ENCODE peak calls at places on chromosomes 16 and 17, in five cellular contexts. W is heart left ventricle, G is body of pancreas, T is breast epithelium, V is uterus. L is an unnamed sample. For H3K27me3, the result is how much of the 10 kb centered on the place peaks cover.

GRCh38 chr17:924711-925480 is 54.7 kb downstream of the NXN start:
- DNase-seq in G (no peak), T (no peak), W (no peak), V (no peak), L (peak)

GRCh38 chr17:46193246-46193625 is at the start of gene KANSL1:
- DNase-seq in T (peak), W (peak), V (peak), G (peak), L (peak)

GRCh38 chr17:4940625-4941021 is 555 bp downstream of the RNF167 start:
- DNase-seq in G (no peak), T (no peak), W (no peak), V (no peak), L (no peak)

GRCh38 chr16:75086281-75086680 is 30.3 kb downstream of the LDHD start:
- DNase-seq in G (no peak), T (no peak), V (no peak), W (no peak), L (no peak)

GRCh38 chr17:60468371-60468770 is 46.1 kb downstream of the CHCT1 start:
- DNase-seq in W (no peak), T (no peak), G (no peak), V (no peak), L (no peak)

GRCh38 chr17:5508855-5509254 is 22.5 kb downstream of the MIS12 start:
- DNase-seq in G (peak), T (no peak), V (no peak), W (no peak), L (no peak)

GRCh38 chr17:51230306-51230705 is 29.5 kb downstream of the MBTD1 start:
- DNase-seq in T (no peak), G (no peak), V (no peak), W (no peak), L (no peak)

GRCh38 chr17:53627511-53627910 is 195.2 kb upstream of the KIF2B start:
- DNase-seq in W (no peak), T (no peak), G (no peak), V (no peak), L (no peak)

GRCh38 chr16:72169708-72170107 is 2.2 kb downstream of the PMFBP1 start:
- DNase-seq in T (no peak), G (no peak), W (no peak), V (no peak), L (no peak)

GRCh38 chr16:4936181-4936990 is 562 bp downstream of the PPL start:
- DNase-seq in G (peak), T (no peak), V (no peak), W (peak), L (peak)

GRCh38 chr16:20114356-20114755 is 40.7 kb upstream of the GPR139 start:
- DNase-seq in V (no peak), G (peak), T (no peak), W (no peak), L (peak)

GRCh38 chr17:44956998-44957981 is 9.7 kb upstream of the KIF18B start:
- DNase-seq in W (no peak), T (no peak), G (no peak), V (no peak), L (no peak)

GRCh38 chr17:75460295-75460694 is 3.9 kb downstream of the TMEM94 start:
- DNase-seq in W (no peak), G (no peak), T (no peak), V (no peak), L (no peak)

GRCh38 chr17:33873218-33873617 is 381.9 kb upstream of the CCL2 start:
- DNase-seq in W (no peak), G (no peak), T (no peak), V (no peak), L (no peak)

DNA sequence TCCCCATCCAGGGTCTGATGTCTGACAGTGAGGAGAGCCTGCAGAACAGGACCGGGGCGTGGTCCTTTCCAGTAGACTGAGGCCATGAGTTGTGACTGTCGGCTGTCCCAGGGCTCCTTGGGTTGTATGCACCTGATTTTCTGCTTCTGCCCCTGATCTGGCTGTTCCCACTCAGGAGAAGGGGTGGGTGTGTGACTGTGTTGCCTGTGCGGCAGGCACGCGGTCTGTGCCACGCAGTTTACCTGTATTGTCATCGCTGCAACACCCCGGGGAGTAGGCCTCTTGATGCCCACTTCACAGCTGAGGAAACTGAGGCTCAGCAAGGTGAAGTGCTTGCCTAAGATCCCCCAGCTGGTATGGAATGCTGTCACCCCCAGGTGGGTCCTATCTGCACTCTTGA is 1.4 kb downstream of the CRISPLD2 start:
- DNase-seq in G (no peak), W (no peak), T (no peak), V (no peak), L (no peak)
- H3K27me3 ChIP-seq in G (under half), W (under half), T (under half), V (under half), L (under half)

DNA sequence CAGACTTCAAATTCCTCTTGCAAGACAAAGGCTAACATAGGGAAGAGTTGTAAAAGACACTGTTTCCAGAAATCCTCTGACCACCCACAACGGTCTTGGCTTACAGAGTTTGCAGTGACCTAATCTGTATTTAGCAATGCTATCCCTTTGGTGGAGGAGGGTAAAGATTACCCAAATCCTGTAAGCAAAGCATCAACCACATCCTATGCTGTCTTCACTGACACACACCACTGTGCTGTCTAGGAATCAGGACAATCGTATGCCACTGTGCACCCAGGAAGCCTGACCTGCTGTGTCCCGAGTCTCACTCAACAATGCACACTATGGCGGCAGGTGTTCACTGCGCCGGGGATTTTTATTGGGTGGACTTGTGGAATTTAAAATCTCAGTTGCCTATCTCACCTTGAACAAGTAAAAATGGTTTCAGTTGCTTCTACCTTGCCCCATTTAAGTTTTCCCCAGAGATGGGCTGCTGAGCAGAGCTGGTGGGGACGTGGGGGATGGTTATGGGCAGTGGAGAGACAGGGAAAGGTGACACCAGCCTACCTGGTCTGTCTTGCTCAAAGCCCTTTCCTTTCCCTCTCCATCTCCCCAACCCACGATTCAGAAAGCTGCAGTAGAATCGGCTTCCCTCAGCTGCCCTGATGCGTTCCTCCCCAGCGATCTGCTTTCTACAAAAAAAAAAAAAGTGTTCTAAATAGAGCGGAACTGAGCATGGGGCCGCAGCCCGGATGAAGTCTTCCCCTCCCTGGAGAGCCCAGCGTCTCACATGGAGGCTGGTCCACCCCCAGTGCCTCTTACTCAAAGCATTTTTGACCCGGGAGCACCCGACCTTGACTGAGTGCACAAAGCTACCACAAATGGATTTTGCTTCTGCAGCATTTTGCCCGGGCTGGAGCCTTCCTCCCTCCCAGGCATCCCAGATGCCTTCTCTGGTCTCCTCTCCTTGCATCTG is 271.5 kb downstream of the SOX9 start:
- DNase-seq in W (no peak), G (no peak), T (no peak), V (no peak), L (no peak)
- TF ChIP-seq POLR2A in W (no peak), G (no peak), T (no peak), V (no peak), L (no peak)

GRCh38 chr17:58263773-58264172 is 17.0 kb downstream of the MPO start:
- DNase-seq in V (no peak), G (no peak), W (no peak), T (no peak), L (no peak)
- H3K27me3 ChIP-seq in V (under half), G (under half), W (half or more), T (under half), L (under half)

GRCh38 chr16:11748404-11749254 is 6.0 kb upstream of the TXNDC11 start:
- DNase-seq in G (peak), V (no peak), W (no peak), T (no peak), L (no peak)

GRCh38 chr16:11755022-11755760 is 12.5 kb upstream of the TXNDC11 start:
- DNase-seq in G (no peak), T (no peak), V (no peak), W (no peak), L (no peak)

GRCh38 chr16:11752856-11753255 is 10.2 kb upstream of the TXNDC11 start:
- DNase-seq in W (no peak), G (no peak), V (no peak), T (no peak), L (peak)

GRCh38 chr16:11748023-11748403 is 5.4 kb upstream of the TXNDC11 start:
- DNase-seq in W (no peak), G (no peak), V (no peak), T (no peak), L (no peak)

DNA sequence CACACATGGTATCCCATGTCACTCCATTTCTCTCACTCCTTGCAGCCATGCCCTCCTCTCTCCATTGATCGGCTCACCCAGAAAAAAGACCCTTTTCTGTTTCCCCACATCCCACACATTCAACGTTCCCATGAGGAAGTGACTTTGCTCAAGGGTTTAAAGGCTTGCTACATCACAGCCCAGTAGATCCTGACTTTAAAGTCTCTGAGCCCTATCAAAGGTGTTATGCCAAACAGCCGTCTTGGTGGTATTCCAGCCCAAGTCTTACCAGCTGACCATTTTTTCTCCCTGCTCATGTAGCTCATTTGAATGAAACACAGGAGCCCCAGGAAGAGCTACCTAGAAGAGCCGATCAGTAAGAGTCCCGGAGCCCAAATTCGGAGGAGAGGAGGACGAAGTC is 7.4 kb upstream of the TXNDC11 start:
- DNase-seq in G (peak), W (no peak), V (no peak), T (no peak), L (no peak)
- TF ChIP-seq POLR2A in G (no peak), W (no peak), V (no peak), T (no peak), L (no peak)

GRCh38 chr16:1021553-1022160 is 40.1 kb downstream of the SOX8 start:
- DNase-seq in W (no peak), T (no peak), V (no peak), G (no peak), L (no peak)

GRCh38 chr16:1019934-1020305 is 38.4 kb downstream of the SOX8 start:
- DNase-seq in W (no peak), V (no peak), G (no peak), T (no peak), L (no peak)

GRCh38 chr16:1018447-1018846 is 36.9 kb downstream of the SOX8 start:
- DNase-seq in G (no peak), W (no peak), V (no peak), T (no peak), L (no peak)

GRCh38 chr16:1020591-1020990 is 39.0 kb downstream of the SOX8 start:
- DNase-seq in W (no peak), T (no peak), V (no peak), G (no peak), L (no peak)

DNA sequence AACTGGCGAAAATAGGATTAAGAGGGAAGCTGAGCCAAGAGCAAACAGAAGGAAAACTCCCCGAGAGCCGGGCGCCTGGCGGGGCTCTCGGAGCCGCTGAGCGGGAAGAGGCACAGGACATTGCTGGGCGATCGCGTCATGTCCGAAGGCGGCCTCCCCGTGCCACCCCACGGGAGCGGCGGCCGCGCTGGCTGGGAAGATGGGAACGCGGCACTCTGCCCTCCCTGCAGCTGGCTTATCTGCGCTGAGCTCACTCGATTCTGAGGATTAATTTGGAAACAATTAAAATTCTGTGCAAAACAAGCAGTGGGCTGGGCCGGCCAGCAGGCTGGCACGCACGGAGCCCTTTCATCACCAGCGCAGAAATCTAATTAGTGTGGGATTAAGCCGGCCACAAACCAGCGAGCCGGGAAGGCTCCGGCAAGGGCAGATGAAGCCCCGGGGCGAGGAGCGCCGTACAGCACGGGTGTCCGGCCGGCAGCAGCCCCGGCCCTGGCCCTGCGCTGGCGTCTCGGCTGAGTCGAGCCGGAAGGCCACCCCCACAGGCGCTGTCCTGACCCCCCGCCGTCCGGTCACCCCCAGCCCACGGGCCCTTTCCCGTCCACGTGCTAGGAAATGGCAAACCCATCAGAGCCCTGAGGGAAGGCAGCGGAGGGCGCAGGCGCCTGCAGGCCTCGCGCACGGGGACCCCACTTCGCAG is 37.8 kb downstream of the SOX8 start:
- DNase-seq in T (no peak), W (peak), V (no peak), G (peak), L (no peak)
- H3K27me3 ChIP-seq in T (under half), W (under half), V (under half), G (under half), L (under half)

DNA sequence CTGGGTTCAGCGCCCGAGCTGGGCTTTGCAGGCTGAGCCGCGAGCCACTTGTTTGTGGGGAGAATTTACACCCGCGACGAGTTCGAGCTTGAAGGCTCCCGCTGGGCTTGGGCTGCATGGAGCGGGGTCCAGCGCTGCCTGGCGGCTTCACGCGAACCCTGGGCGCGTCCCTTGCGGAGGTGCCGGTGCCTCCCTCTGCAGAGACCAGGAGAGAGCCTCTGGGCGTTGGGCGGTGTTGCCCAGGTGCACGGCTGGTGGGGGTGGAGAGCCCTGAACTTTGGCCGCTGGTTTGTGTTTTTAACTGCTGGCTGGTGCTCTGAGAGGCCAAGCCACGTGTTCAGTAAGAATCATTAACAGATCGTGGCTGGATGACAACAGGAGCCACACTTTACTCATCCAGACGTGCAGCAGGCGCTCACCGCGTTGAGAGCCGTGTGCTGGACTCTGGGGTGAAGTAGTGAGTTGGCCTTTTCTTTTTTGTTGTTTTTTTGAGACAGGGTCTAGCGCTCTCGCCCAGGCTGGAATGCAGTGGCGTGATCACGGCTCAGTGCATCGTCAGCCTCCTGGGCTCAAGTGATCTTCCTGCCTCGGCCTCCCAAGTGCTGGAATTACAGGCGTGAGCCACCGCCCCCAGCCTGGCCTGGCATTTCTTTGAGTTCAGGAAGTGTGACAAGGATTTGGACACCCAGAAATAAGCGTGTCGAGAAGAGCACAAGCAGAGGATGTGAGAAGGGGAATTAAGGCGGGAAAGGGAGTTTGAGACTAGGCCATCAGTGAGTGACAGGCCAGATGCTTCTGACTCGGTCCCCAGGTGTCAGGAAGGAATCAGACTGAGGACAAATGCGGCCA is 827 bp downstream of the CDK10 start:
- DNase-seq in G (peak), T (no peak), V (no peak), W (no peak), L (no peak)
- TF ChIP-seq POLR2A in G (peak), T (no peak), V (no peak), W (no peak), L (no peak)

GRCh38 chr17:7122386-7122785 is 7.8 kb upstream of the ASGR2 start:
- DNase-seq in V (no peak), W (no peak), T (no peak), G (no peak), L (no peak)

GRCh38 chr17:7119314-7119713 is 4.7 kb upstream of the ASGR2 start:
- DNase-seq in G (no peak), V (no peak), W (no peak), T (no peak), L (no peak)

GRCh38 chr17:7114875-7115614 is 423 bp upstream of the ASGR2 start:
- DNase-seq in W (peak), T (no peak), G (peak), V (no peak), L (no peak)

GRCh38 chr17:7124923-7125322 is 10.3 kb upstream of the ASGR2 start:
- DNase-seq in G (no peak), V (no peak), W (no peak), T (no peak), L (no peak)

DNA sequence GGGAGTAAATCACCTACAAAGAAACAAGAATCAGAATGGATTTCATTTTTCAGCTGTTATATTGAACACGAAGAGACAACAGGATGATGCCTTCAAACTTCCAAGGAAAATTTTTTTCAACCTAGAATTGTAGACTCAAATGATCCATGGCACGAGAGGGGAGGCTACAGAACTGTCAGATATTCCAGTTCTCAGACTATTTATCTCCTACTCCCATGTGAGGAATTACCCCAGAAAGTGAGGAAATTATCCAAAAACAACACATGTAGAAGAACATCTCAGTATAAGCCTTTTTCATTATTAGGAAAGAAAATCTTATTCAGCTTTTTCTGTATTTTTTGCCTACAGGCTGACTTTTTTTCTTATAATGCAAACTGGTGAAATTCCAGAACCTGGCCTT is 5.5 kb upstream of the ASGR2 start:
- DNase-seq in T (no peak), V (no peak), W (no peak), G (no peak), L (no peak)
- H3K27me3 ChIP-seq in T (under half), V (under half), W (under half), G (under half), L (under half)

DNA sequence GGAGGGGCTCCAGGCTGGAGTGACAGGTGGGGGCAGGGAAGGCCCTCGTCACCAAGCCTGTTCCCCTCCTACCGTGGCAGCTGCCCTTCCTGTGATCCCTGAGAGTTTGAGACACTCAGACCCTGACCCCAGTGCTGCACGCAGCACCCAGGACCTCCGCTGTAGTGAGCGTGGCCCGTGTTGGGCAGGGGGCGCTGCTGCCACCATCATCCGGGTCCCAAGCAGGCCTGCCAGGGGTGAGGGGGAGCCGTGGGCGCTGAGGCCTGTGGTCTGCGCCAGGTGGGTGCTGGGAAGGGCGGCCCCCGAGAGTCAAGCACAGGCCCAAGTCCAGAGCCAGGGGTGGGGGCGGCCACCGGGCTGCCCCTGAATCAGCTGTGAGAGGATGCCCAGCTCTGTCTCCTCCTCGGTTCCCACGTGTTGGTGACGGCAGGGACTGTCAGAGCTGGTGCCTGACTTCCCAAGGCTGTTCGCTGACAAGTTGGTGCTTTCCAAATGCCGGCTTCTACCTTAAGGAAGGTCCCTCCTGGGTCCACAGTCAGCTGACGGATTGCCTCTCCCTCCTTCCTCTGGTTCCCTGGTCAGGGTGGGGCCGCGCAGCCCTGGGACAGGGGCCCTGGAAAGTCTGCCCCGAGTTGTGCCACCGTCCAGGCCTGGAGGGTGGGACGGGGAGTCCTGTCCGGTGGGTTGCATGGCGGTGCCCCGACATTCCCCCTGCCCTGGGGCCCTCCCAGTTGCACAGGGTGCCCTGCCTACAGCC is 31.1 kb downstream of the TPSG1 start:
- DNase-seq in G (no peak), T (no peak), W (no peak), V (no peak), L (no peak)
- TF ChIP-seq POLR2A in G (no peak), T (no peak), W (no peak), V (no peak), L (no peak)

L was measured in prostate gland.